ENCODE peak calls at places on chromosomes 13 and 19, in five cellular contexts. One of them, this sample, is unnamed.

GRCh38 chr13:49693191-49693733 is 2.0 kb upstream of the EBPL start:
- DNase-seq in stimulated activated CD4-positive, alpha-beta T cell treated with anti-CD3 and anti-CD28 coated beads, Interleukin-1b, Interleukin-23, amount 100 ng/mL, for 1 hour: no peak
- DNase-seq in mucosa of gallbladder: no peak
- DNase-seq in uterus: no peak
- DNase-seq in NCI-H510A: no peak
- DNase-seq in this sample: no peak

GRCh38 chr13:44576396-44577235 is 486 bp upstream of the TSC22D1 start:
- DNase-seq in stimulated activated CD4-positive, alpha-beta T cell treated with anti-CD3 and anti-CD28 coated beads, Interleukin-1b, Interleukin-23, amount 100 ng/mL, for 1 hour: peak; percentile 2
- DNase-seq in mucosa of gallbladder: no peak
- DNase-seq in uterus: peak; percentile 37
- DNase-seq in NCI-H510A: no peak
- DNase-seq in this sample: no peak

GRCh38 chr13:79194272-79194671 is 211.8 kb downstream of the RBM26 start:
- DNase-seq in stimulated activated CD4-positive, alpha-beta T cell treated with anti-CD3 and anti-CD28 coated beads, Interleukin-1b, Interleukin-23, amount 100 ng/mL, for 1 hour: no peak
- DNase-seq in mucosa of gallbladder: no peak
- DNase-seq in uterus: no peak
- DNase-seq in NCI-H510A: no peak
- DNase-seq in this sample: no peak

GRCh38 chr13:75372517-75372916 is 109.5 kb downstream of the TBC1D4 start:
- DNase-seq in stimulated activated CD4-positive, alpha-beta T cell treated with anti-CD3 and anti-CD28 coated beads, Interleukin-1b, Interleukin-23, amount 100 ng/mL, for 1 hour: no peak
- DNase-seq in mucosa of gallbladder: no peak
- DNase-seq in uterus: no peak
- DNase-seq in NCI-H510A: no peak
- DNase-seq in this sample: no peak

GRCh38 chr13:32669030-32669646 is 82.9 kb downstream of the PDS5B start:
- DNase-seq in stimulated activated CD4-positive, alpha-beta T cell treated with anti-CD3 and anti-CD28 coated beads, Interleukin-1b, Interleukin-23, amount 100 ng/mL, for 1 hour: no peak
- DNase-seq in mucosa of gallbladder: no peak
- DNase-seq in uterus: no peak
- DNase-seq in NCI-H510A: no peak
- DNase-seq in this sample: no peak

GRCh38 chr19:44554641-44555246 is 25.3 kb upstream of the CEACAM20 start:
- DNase-seq in stimulated activated CD4-positive, alpha-beta T cell treated with anti-CD3 and anti-CD28 coated beads, Interleukin-1b, Interleukin-23, amount 100 ng/mL, for 1 hour: no peak
- DNase-seq in mucosa of gallbladder: no peak
- DNase-seq in uterus: no peak
- DNase-seq in NCI-H510A: no peak
- DNase-seq in this sample: no peak

GRCh38 chr13:63190742-63191141 is 1775.1 kb upstream of the PCDH20 start:
- DNase-seq in stimulated activated CD4-positive, alpha-beta T cell treated with anti-CD3 and anti-CD28 coated beads, Interleukin-1b, Interleukin-23, amount 100 ng/mL, for 1 hour: no peak
- DNase-seq in mucosa of gallbladder: no peak
- DNase-seq in uterus: no peak
- DNase-seq in NCI-H510A: no peak
- DNase-seq in this sample: no peak

GRCh38 chr19:46624958-46625661 is at the start of gene PTGIR:
- DNase-seq in stimulated activated CD4-positive, alpha-beta T cell treated with anti-CD3 and anti-CD28 coated beads, Interleukin-1b, Interleukin-23, amount 100 ng/mL, for 1 hour: no peak
- DNase-seq in mucosa of gallbladder: peak; percentile 45
- DNase-seq in uterus: peak; percentile 88
- DNase-seq in NCI-H510A: peak; percentile 39
- DNase-seq in this sample: no peak

GRCh38 chr19:3494051-3494450 is 6.4 kb downstream of the DOHH start:
- DNase-seq in stimulated activated CD4-positive, alpha-beta T cell treated with anti-CD3 and anti-CD28 coated beads, Interleukin-1b, Interleukin-23, amount 100 ng/mL, for 1 hour: no peak
- DNase-seq in mucosa of gallbladder: no peak
- DNase-seq in uterus: no peak
- DNase-seq in NCI-H510A: no peak
- DNase-seq in this sample: no peak

GRCh38 chr13:73767747-73768315 is 366.4 kb downstream of the KLF12 start:
- DNase-seq in stimulated activated CD4-positive, alpha-beta T cell treated with anti-CD3 and anti-CD28 coated beads, Interleukin-1b, Interleukin-23, amount 100 ng/mL, for 1 hour: no peak
- DNase-seq in mucosa of gallbladder: no peak
- DNase-seq in uterus: no peak
- DNase-seq in NCI-H510A: no peak
- DNase-seq in this sample: no peak

GRCh38 chr19:13817615-13818371 is 22.6 kb downstream of the ZSWIM4 start:
- DNase-seq in stimulated activated CD4-positive, alpha-beta T cell treated with anti-CD3 and anti-CD28 coated beads, Interleukin-1b, Interleukin-23, amount 100 ng/mL, for 1 hour: no peak
- DNase-seq in mucosa of gallbladder: peak; percentile 77
- DNase-seq in uterus: no peak
- DNase-seq in NCI-H510A: peak; percentile 100
- DNase-seq in this sample: no peak

GRCh38 chr13:72820156-72820897 is 38.4 kb downstream of the PIBF1 start:
- DNase-seq in stimulated activated CD4-positive, alpha-beta T cell treated with anti-CD3 and anti-CD28 coated beads, Interleukin-1b, Interleukin-23, amount 100 ng/mL, for 1 hour: no peak
- DNase-seq in mucosa of gallbladder: no peak
- DNase-seq in uterus: no peak
- DNase-seq in NCI-H510A: no peak
- DNase-seq in this sample: no peak

GRCh38 chr19:51272183-51272817 is 21.4 kb downstream of the SIGLECL1 start:
- DNase-seq in stimulated activated CD4-positive, alpha-beta T cell treated with anti-CD3 and anti-CD28 coated beads, Interleukin-1b, Interleukin-23, amount 100 ng/mL, for 1 hour: no peak
- DNase-seq in mucosa of gallbladder: no peak
- DNase-seq in uterus: no peak
- DNase-seq in NCI-H510A: no peak
- DNase-seq in this sample: no peak

GRCh38 chr19:8438236-8438635 is 6.5 kb upstream of the HNRNPM start:
- DNase-seq in stimulated activated CD4-positive, alpha-beta T cell treated with anti-CD3 and anti-CD28 coated beads, Interleukin-1b, Interleukin-23, amount 100 ng/mL, for 1 hour: no peak
- DNase-seq in mucosa of gallbladder: no peak
- DNase-seq in uterus: no peak
- DNase-seq in NCI-H510A: no peak
- DNase-seq in this sample: no peak

GRCh38 chr19:52099497-52100138 is 4.1 kb upstream of the ZNF841 start:
- DNase-seq in stimulated activated CD4-positive, alpha-beta T cell treated with anti-CD3 and anti-CD28 coated beads, Interleukin-1b, Interleukin-23, amount 100 ng/mL, for 1 hour: no peak
- DNase-seq in mucosa of gallbladder: peak; percentile 40
- DNase-seq in uterus: no peak
- DNase-seq in NCI-H510A: no peak
- DNase-seq in this sample: no peak

GRCh38 chr13:19062801-19063200 is 118.8 kb downstream of the TUBA3C start:
- DNase-seq in stimulated activated CD4-positive, alpha-beta T cell treated with anti-CD3 and anti-CD28 coated beads, Interleukin-1b, Interleukin-23, amount 100 ng/mL, for 1 hour: no peak
- DNase-seq in mucosa of gallbladder: peak; percentile 6
- DNase-seq in uterus: no peak
- DNase-seq in NCI-H510A: no peak
- DNase-seq in this sample: no peak

GRCh38 chr13:100039740-100040139 is 49.2 kb upstream of the PCCA start:
- DNase-seq in stimulated activated CD4-positive, alpha-beta T cell treated with anti-CD3 and anti-CD28 coated beads, Interleukin-1b, Interleukin-23, amount 100 ng/mL, for 1 hour: no peak
- DNase-seq in mucosa of gallbladder: no peak
- DNase-seq in uterus: no peak
- DNase-seq in NCI-H510A: no peak
- DNase-seq in this sample: no peak

GRCh38 chr19:35491838-35492360 is 1.6 kb upstream of the KRTDAP start:
- DNase-seq in stimulated activated CD4-positive, alpha-beta T cell treated with anti-CD3 and anti-CD28 coated beads, Interleukin-1b, Interleukin-23, amount 100 ng/mL, for 1 hour: no peak
- DNase-seq in mucosa of gallbladder: no peak
- DNase-seq in uterus: no peak
- DNase-seq in NCI-H510A: no peak
- DNase-seq in this sample: no peak

GRCh38 chr13:99307648-99308339 is 595 bp upstream of the GPR183 start:
- DNase-seq in stimulated activated CD4-positive, alpha-beta T cell treated with anti-CD3 and anti-CD28 coated beads, Interleukin-1b, Interleukin-23, amount 100 ng/mL, for 1 hour: no peak
- DNase-seq in mucosa of gallbladder: no peak
- DNase-seq in uterus: no peak
- DNase-seq in NCI-H510A: peak; percentile 19
- DNase-seq in this sample: no peak

GRCh38 chr13:97198753-97199152 is 23.4 kb upstream of the MBNL2 start:
- DNase-seq in stimulated activated CD4-positive, alpha-beta T cell treated with anti-CD3 and anti-CD28 coated beads, Interleukin-1b, Interleukin-23, amount 100 ng/mL, for 1 hour: no peak
- DNase-seq in mucosa of gallbladder: no peak
- DNase-seq in uterus: no peak
- DNase-seq in NCI-H510A: no peak
- DNase-seq in this sample: no peak

GRCh38 chr13:98842074-98842473 is 89.6 kb upstream of the SLC15A1 start:
- DNase-seq in stimulated activated CD4-positive, alpha-beta T cell treated with anti-CD3 and anti-CD28 coated beads, Interleukin-1b, Interleukin-23, amount 100 ng/mL, for 1 hour: no peak
- DNase-seq in mucosa of gallbladder: no peak
- DNase-seq in uterus: no peak
- DNase-seq in NCI-H510A: peak; percentile 82
- DNase-seq in this sample: no peak

GRCh38 chr13:111058796-111059506 is 56.2 kb upstream of the ARHGEF7 start:
- DNase-seq in stimulated activated CD4-positive, alpha-beta T cell treated with anti-CD3 and anti-CD28 coated beads, Interleukin-1b, Interleukin-23, amount 100 ng/mL, for 1 hour: no peak
- DNase-seq in mucosa of gallbladder: no peak
- DNase-seq in uterus: no peak
- DNase-seq in NCI-H510A: no peak
- DNase-seq in this sample: no peak

GRCh38 chr13:25806304-25806974 is 245.4 kb downstream of the SHISA2 start:
- DNase-seq in stimulated activated CD4-positive, alpha-beta T cell treated with anti-CD3 and anti-CD28 coated beads, Interleukin-1b, Interleukin-23, amount 100 ng/mL, for 1 hour: no peak
- DNase-seq in mucosa of gallbladder: no peak
- DNase-seq in uterus: no peak
- DNase-seq in NCI-H510A: no peak
- DNase-seq in this sample: no peak

GRCh38 chr19:45842198-45842597 is 20.7 kb downstream of the SYMPK start:
- DNase-seq in stimulated activated CD4-positive, alpha-beta T cell treated with anti-CD3 and anti-CD28 coated beads, Interleukin-1b, Interleukin-23, amount 100 ng/mL, for 1 hour: no peak
- DNase-seq in mucosa of gallbladder: no peak
- DNase-seq in uterus: no peak
- DNase-seq in NCI-H510A: no peak
- DNase-seq in this sample: no peak

GRCh38 chr19:2170219-2170618 is 6.5 kb downstream of the DOT1L start:
- DNase-seq in stimulated activated CD4-positive, alpha-beta T cell treated with anti-CD3 and anti-CD28 coated beads, Interleukin-1b, Interleukin-23, amount 100 ng/mL, for 1 hour: no peak
- DNase-seq in mucosa of gallbladder: no peak
- DNase-seq in uterus: no peak
- DNase-seq in NCI-H510A: no peak
- DNase-seq in this sample: no peak

GRCh38 chr19:45455707-45456499 is 11.9 kb upstream of the FOSB start:
- DNase-seq in stimulated activated CD4-positive, alpha-beta T cell treated with anti-CD3 and anti-CD28 coated beads, Interleukin-1b, Interleukin-23, amount 100 ng/mL, for 1 hour: peak; percentile 34
- DNase-seq in mucosa of gallbladder: peak; percentile 94
- DNase-seq in uterus: peak; percentile 94
- DNase-seq in NCI-H510A: no peak
- DNase-seq in this sample: no peak

GRCh38 chr13:45615501-45616101 is at the start of gene ERICH6B:
- DNase-seq in stimulated activated CD4-positive, alpha-beta T cell treated with anti-CD3 and anti-CD28 coated beads, Interleukin-1b, Interleukin-23, amount 100 ng/mL, for 1 hour: no peak
- DNase-seq in mucosa of gallbladder: no peak
- DNase-seq in uterus: peak; percentile 17
- DNase-seq in NCI-H510A: no peak
- DNase-seq in this sample: no peak

GRCh38 chr13:21638319-21639282 is 32.3 kb upstream of the FGF9 start:
- DNase-seq in stimulated activated CD4-positive, alpha-beta T cell treated with anti-CD3 and anti-CD28 coated beads, Interleukin-1b, Interleukin-23, amount 100 ng/mL, for 1 hour: no peak
- DNase-seq in mucosa of gallbladder: peak; percentile 33
- DNase-seq in uterus: no peak
- DNase-seq in NCI-H510A: no peak
- DNase-seq in this sample: no peak

GRCh38 chr13:37526710-37527446 is 71.7 kb downstream of the POSTN start:
- DNase-seq in stimulated activated CD4-positive, alpha-beta T cell treated with anti-CD3 and anti-CD28 coated beads, Interleukin-1b, Interleukin-23, amount 100 ng/mL, for 1 hour: no peak
- DNase-seq in mucosa of gallbladder: no peak
- DNase-seq in uterus: no peak
- DNase-seq in NCI-H510A: no peak
- DNase-seq in this sample: no peak

GRCh38 chr19:5052515-5052914 is 83.6 kb downstream of the KDM4B start:
- DNase-seq in stimulated activated CD4-positive, alpha-beta T cell treated with anti-CD3 and anti-CD28 coated beads, Interleukin-1b, Interleukin-23, amount 100 ng/mL, for 1 hour: no peak
- DNase-seq in mucosa of gallbladder: no peak
- DNase-seq in uterus: no peak
- DNase-seq in NCI-H510A: no peak
- DNase-seq in this sample: no peak

This sample was measured in cerebellar nuclear complex.